ENCODE peak calls at places on chromosomes 13 and 19, in five cellular contexts. T is GM23248; J is stimulated activated CD8-positive, alpha-beta memory T cell treated with anti-CD3 and anti-CD28 coated beads, Interleukin-4, amount 100 ng/mL, for 48 hours; L is activated CD4-positive, alpha-beta T cell treated with anti-CD3 and anti-CD28 coated beads, Interleukin-2, amount 10 ng/mL, durations not matched to agents 7 days and 5 days; O is GM12891. N is an unnamed sample.

GRCh38 chr19:54316746-54317107 is 3.8 kb upstream of the LILRA5 start:
- DNase-seq in T (peak), J (no peak), L (peak), O (no peak), N (no peak)

GRCh38 chr19:5627395-5627904 is 4.6 kb downstream of the SAFB start:
- DNase-seq in T (peak), J (peak), L (peak), O (peak), N (no peak)

GRCh38 chr19:29810504-29810871 is 1.3 kb upstream of the CCNE1 start:
- DNase-seq in T (peak), J (no peak), L (no peak), O (no peak), N (no peak)

GRCh38 chr19:40519352-40520322 is 52.8 kb downstream of the SPTBN4 start:
- DNase-seq in T (peak), J (no peak), L (no peak), O (no peak), N (no peak)

GRCh38 chr13:24648983-24649684 is 31.1 kb upstream of the ATP12A start:
- DNase-seq in T (no peak), J (no peak), L (no peak), O (no peak), N (no peak)

GRCh38 chr19:18502633-18503294 is 19.1 kb downstream of the ELL start:
- DNase-seq in T (no peak), J (no peak), L (no peak), O (no peak), N (no peak)

GRCh38 chr19:39471756-39472536 is 8.7 kb upstream of the TIMM50 start:
- DNase-seq in T (no peak), J (peak), L (no peak), O (no peak), N (no peak)

GRCh38 chr19:53808710-53809125 is 15.4 kb downstream of the NLRP12 start:
- DNase-seq in T (peak), J (no peak), L (no peak), O (no peak), N (no peak)

GRCh38 chr13:44218501-44219240 is 155.0 kb upstream of the SERP2 start:
- DNase-seq in T (no peak), J (no peak), L (no peak), O (no peak), N (no peak)

GRCh38 chr13:66509176-66509575 is 721.0 kb downstream of the PCDH9 start:
- DNase-seq in T (no peak), J (no peak), L (no peak), O (no peak), N (no peak)

GRCh38 chr13:27269114-27269665 is 1.4 kb upstream of the RASL11A start:
- DNase-seq in T (peak), J (no peak), L (no peak), O (no peak), N (no peak)

GRCh38 chr13:95987841-95988240 is 65.4 kb downstream of the UGGT2 start:
- DNase-seq in T (no peak), J (no peak), L (no peak), O (no peak), N (no peak)

GRCh38 chr13:48004201-48004600 is 3.1 kb upstream of the SUCLA2 start:
- DNase-seq in T (no peak), J (no peak), L (no peak), O (no peak), N (no peak)

GRCh38 chr13:60152114-60152513 is 11.6 kb downstream of the DIAPH3 start:
- DNase-seq in T (peak), J (no peak), L (no peak), O (no peak), N (no peak)

GRCh38 chr13:57345526-57345925 is 178.5 kb downstream of the PRR20E start:
- DNase-seq in T (no peak), J (no peak), L (no peak), O (no peak), N (no peak)

GRCh38 chr19:41708481-41708880 is at the start of gene CEACAM5:
- DNase-seq in T (no peak), J (no peak), L (no peak), O (no peak), N (no peak)

GRCh38 chr19:13154911-13155471 is 4.8 kb downstream of the IER2 start:
- DNase-seq in T (peak), J (peak), L (peak), O (no peak), N (peak)